ENCODE peak calls at places on chromosome 1, in four cellular contexts. P is H1, I is K562, N is SK-N-SH. W is an unnamed sample.

GRCh38 chr1:18464665-18465050 is 16.1 kb upstream of the KLHDC7A start:
- DNase-seq in P (no peak), I (no peak), N (no peak), W (no peak)

GRCh38 chr1:90963651-90964050 is 58.2 kb downstream of the ZNF644 start:
- DNase-seq in P (no peak), I (no peak), N (no peak), W (no peak)

GRCh38 chr1:200880212-200880611 is 7.4 kb downstream of the GPR25 start:
- DNase-seq in P (no peak), I (no peak), N (no peak), W (no peak)

GRCh38 chr1:207024202-207025143 is 8.1 kb downstream of the C1orf116 start:
- DNase-seq in P (no peak), I (peak; percentile 96), N (no peak), W (no peak)

GRCh38 chr1:51327386-51327785 is 3.0 kb downstream of the TTC39A start:
- DNase-seq in P (no peak), I (no peak), N (no peak), W (no peak)

GRCh38 chr1:77925536-77925935 is 37.1 kb downstream of the NEXN start:
- DNase-seq in P (no peak), I (no peak), N (peak; percentile 6), W (no peak)

GRCh38 chr1:195065437-195065836 is 1542.8 kb downstream of the KCNT2 start:
- DNase-seq in P (no peak), I (no peak), N (no peak), W (no peak)

GRCh38 chr1:183956559-183957188 is 80.9 kb downstream of the COLGALT2 start:
- DNase-seq in P (no peak), I (no peak), N (no peak), W (no peak)

DNA sequence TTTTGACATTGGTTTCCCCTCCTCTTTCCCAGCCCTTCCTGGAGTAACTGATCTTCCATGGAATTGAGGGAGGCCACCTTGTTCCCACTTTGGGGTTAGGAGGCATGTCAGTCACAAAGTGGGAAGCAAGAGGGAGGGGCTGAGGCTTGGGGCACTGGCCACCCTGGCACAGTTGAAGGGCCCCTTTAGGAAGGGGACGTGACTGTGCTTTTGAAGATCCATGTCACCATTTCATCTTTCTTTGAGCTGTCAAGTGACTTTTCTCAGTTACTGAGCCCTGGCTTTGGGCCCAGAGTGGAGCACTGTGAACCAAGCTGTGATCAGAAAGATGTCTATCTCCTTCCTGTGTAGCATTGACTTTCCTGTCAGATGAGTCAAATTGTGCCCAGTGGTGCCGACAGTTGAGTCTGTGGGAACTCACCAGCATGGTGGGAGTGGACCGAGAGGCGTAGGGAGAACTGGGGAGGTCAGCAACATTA is 38.5 kb upstream of the TDRD10 start:
- DNase-seq in P (no peak), I (no peak), N (no peak), W (no peak)
- TF ChIP-seq TEAD4 in P (no peak), I (no peak), N (no peak), W (no peak)

GRCh38 chr1:182890927-182891610 is 51.9 kb downstream of the DHX9 start:
- DNase-seq in P (no peak), I (no peak), N (no peak), W (no peak)
- TF ChIP-seq TEAD4 in P (no peak), I (no peak), N (no peak), W (no peak)

DNA sequence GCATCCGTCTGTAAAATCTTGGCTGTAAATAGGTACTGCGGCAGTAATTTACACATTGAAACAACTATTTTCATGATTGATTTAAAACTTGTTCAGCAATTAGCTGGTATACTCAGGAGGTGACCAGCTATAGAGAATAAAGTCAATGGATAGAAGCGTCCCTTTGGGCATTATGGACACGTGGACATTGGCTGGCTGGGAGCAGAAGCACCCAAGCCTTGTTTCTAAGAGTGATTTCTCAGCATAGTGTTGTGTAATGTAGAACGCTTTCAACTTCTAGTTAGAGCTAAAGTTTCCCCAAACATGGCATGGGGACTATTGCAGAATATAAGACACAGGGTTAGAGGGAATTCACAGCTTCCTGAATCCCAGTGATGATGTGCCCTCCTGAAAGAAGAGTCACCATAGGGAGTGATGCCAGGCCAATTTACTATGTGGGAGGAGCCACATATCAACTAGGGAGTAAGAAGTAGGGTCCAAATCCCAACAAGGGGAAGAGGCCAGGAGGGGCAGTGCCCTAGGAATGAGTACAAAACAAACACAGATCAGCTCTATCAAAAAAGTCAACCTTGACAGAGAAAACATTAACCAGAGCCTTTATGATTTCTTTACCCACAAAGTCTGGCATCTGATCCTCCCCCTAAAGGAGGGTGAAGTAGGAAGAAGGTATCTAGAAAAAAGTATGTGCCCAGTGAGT is 92.7 kb downstream of the SUSD4 start:
- DNase-seq in P (no peak), I (no peak), N (no peak), W (no peak)
- TF ChIP-seq TEAD4 in P (no peak), I (no peak), N (no peak), W (no peak)

GRCh38 chr1:96365596-96365995 is 356.0 kb upstream of the PTBP2 start:
- DNase-seq in P (no peak), I (no peak), N (no peak), W (no peak)
- TF ChIP-seq TEAD4 in P (no peak), I (no peak), N (no peak), W (no peak)

DNA sequence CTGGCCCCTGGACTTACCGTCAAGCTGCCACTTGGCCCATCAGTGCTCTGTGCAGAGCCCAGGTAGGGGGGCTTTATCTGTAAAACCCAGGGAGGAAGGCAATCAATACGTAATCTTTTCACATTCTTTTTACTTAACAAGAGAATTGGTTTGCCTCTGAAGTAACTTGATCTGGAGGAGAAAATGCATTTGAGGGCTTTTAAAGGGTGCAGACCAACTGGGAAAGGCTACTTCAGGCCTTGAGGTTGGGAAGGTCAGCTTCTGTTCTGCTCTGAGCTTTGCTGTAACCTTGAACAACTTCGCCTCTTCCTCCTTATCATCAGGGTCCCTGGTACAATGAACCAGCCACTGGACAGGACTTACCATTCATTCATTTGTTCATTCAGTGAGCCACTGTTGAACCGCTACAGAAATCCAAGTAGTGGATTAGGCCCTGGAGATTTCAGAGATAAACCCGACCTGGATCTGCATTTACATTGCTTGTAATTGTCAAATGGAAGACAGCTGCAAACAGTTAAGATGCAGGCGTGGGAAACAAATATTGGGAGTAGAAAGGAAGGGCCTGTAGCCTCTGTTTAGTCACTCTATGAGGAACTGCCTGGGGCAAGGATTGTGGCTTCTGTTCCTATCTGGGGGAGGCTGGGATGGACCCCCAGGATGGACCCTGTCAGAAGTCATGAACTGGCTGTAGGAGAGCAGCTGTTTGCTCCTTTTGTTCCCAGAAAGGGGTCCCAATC is 90.9 kb downstream of the MAN1C1 start:
- DNase-seq in P (no peak), I (no peak), N (peak; percentile 80), W (peak; percentile 25)
- TF ChIP-seq TEAD4 in P (no peak), I (no peak), N (no peak), W (no peak)

W was measured in WTC11.